ENCODE peak calls at places on chromosomes 4 and X, in four cellular contexts. One of them, this sample, is unnamed.

GRCh38 chr4:100414016-100414790 is 103.6 kb downstream of the EMCN start:
- DNase-seq in IMR-90: peak
- DNase-seq in cardiac muscle cell: no peak
- DNase-seq in heart left ventricle: no peak
- DNase-seq in this sample: no peak

GRCh38 chr4:152807294-152807829 is 27.6 kb downstream of the ARFIP1 start:
- DNase-seq in IMR-90: peak
- DNase-seq in cardiac muscle cell: peak
- DNase-seq in heart left ventricle: no peak
- DNase-seq in this sample: no peak

GRCh38 chr4:121597346-121597934 is 99.3 kb downstream of the ANXA5 start:
- DNase-seq in IMR-90: peak
- DNase-seq in cardiac muscle cell: no peak
- DNase-seq in heart left ventricle: no peak
- DNase-seq in this sample: no peak

GRCh38 chrX:70436380-70436779 is 8.3 kb upstream of the DLG3 start:
- DNase-seq in heart left ventricle: no peak
- DNase-seq in cardiac muscle cell: peak
- DNase-seq in IMR-90: no peak
- DNase-seq in this sample: peak

GRCh38 chr4:118858779-118859178 is 22.9 kb upstream of the SEC24D start:
- DNase-seq in cardiac muscle cell: no peak
- DNase-seq in heart left ventricle: no peak
- DNase-seq in IMR-90: no peak
- DNase-seq in this sample: no peak

GRCh38 chrX:145609951-145610511 is 207.6 kb upstream of the SLITRK2 start:
- DNase-seq in IMR-90: peak
- DNase-seq in cardiac muscle cell: no peak
- DNase-seq in heart left ventricle: no peak
- DNase-seq in this sample: no peak

GRCh38 chrX:49876750-49877149 is 2.5 kb upstream of the USP27X start:
- DNase-seq in cardiac muscle cell: peak
- DNase-seq in IMR-90: peak
- DNase-seq in heart left ventricle: no peak
- DNase-seq in this sample: peak

GRCh38 chrX:24657671-24658410 is 10.7 kb upstream of the PCYT1B start:
- DNase-seq in cardiac muscle cell: no peak
- DNase-seq in IMR-90: no peak
- DNase-seq in heart left ventricle: no peak
- DNase-seq in this sample: no peak

GRCh38 chrX:68083510-68083909 is 349.8 kb downstream of the OPHN1 start:
- DNase-seq in cardiac muscle cell: peak
- DNase-seq in heart left ventricle: no peak
- DNase-seq in IMR-90: peak
- DNase-seq in this sample: no peak

GRCh38 chrX:136879001-136879667 is 1.4 kb downstream of the RBMX start:
- DNase-seq in IMR-90: no peak
- DNase-seq in heart left ventricle: no peak
- DNase-seq in cardiac muscle cell: peak
- DNase-seq in this sample: no peak

GRCh38 chrX:72060196-72060974 is 71.3 kb downstream of the RTL5 start:
- DNase-seq in heart left ventricle: no peak
- DNase-seq in cardiac muscle cell: peak
- DNase-seq in IMR-90: peak
- DNase-seq in this sample: peak
- TF ChIP-seq CTCF in heart left ventricle: no peak
- TF ChIP-seq CTCF in cardiac muscle cell: no peak
- TF ChIP-seq CTCF in IMR-90: no peak
- TF ChIP-seq CTCF in this sample: no peak

GRCh38 chr4:122830392-122831095 is 3.9 kb downstream of the FGF2 start:
- DNase-seq in heart left ventricle: no peak
- DNase-seq in cardiac muscle cell: peak
- DNase-seq in IMR-90: no peak
- DNase-seq in this sample: no peak

GRCh38 chr4:122826596-122827257 is at the start of gene FGF2:
- DNase-seq in heart left ventricle: peak
- DNase-seq in cardiac muscle cell: peak
- DNase-seq in IMR-90: peak
- DNase-seq in this sample: peak

GRCh38 chr4:122827258-122827887 is 742 bp downstream of the FGF2 start:
- DNase-seq in heart left ventricle: peak
- DNase-seq in IMR-90: peak
- DNase-seq in cardiac muscle cell: peak
- DNase-seq in this sample: peak

GRCh38 chr4:122826000-122826595 is 533 bp upstream of the FGF2 start:
- DNase-seq in cardiac muscle cell: no peak
- DNase-seq in heart left ventricle: no peak
- DNase-seq in IMR-90: peak
- DNase-seq in this sample: no peak

GRCh38 chr4:122827899-122828601 is 1.4 kb downstream of the FGF2 start:
- DNase-seq in heart left ventricle: no peak
- DNase-seq in cardiac muscle cell: peak
- DNase-seq in IMR-90: peak
- DNase-seq in this sample: peak
- TF ChIP-seq CTCF in heart left ventricle: no peak
- TF ChIP-seq CTCF in cardiac muscle cell: peak
- TF ChIP-seq CTCF in IMR-90: peak
- TF ChIP-seq CTCF in this sample: no peak

GRCh38 chr4:93710101-93710846 is 118.3 kb upstream of the ATOH1 start:
- DNase-seq in heart left ventricle: no peak
- DNase-seq in cardiac muscle cell: no peak
- DNase-seq in IMR-90: no peak
- DNase-seq in this sample: peak
- TF ChIP-seq CTCF in heart left ventricle: no peak
- TF ChIP-seq CTCF in cardiac muscle cell: no peak
- TF ChIP-seq CTCF in IMR-90: no peak
- TF ChIP-seq CTCF in this sample: peak

DNA sequence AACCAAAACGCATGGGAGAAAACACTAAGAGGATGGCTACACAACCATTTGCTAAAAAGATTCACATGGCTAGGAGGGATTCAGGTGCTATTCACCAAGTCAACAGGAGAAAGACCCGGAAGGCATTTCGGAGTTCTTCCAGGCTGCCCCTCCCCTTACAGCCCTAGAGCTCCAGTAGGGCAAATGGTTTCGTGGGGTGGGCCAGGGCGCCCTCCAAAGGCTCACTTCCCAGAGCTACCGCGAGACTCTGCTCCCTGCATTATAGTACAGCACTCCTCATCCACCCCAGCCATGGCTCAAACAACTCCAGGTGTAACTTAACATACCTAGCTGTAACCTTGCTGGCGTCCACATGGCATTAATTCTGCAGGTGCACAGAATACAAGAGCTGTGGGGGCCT is 179.7 kb downstream of the SLC39A8 start:
- DNase-seq in cardiac muscle cell: no peak
- DNase-seq in IMR-90: no peak
- DNase-seq in heart left ventricle: no peak
- DNase-seq in this sample: no peak
- TF ChIP-seq CTCF in cardiac muscle cell: no peak
- TF ChIP-seq CTCF in IMR-90: no peak
- TF ChIP-seq CTCF in heart left ventricle: no peak
- TF ChIP-seq CTCF in this sample: no peak

DNA sequence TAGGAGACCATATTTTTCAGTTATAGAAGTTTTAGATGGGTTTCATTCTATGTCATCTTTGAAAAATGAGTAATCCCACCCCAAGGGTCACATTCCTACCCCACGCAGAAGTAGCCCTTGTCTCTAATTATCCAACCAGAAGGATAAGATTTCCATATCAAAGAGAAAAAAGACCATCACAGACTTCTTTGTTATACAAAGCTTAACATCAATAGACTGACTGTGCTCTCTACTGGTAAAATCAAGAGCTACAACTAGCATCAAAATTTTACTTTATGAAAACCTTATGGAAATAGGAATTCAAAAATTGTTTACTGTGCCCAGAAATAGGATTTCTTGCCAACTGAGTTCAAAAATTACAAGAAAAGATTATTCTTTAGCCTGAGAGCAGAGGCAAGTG is 24.9 kb downstream of the TNMD start:
- DNase-seq in cardiac muscle cell: no peak
- DNase-seq in IMR-90: no peak
- DNase-seq in heart left ventricle: no peak
- DNase-seq in this sample: no peak
- TF ChIP-seq CTCF in cardiac muscle cell: no peak
- TF ChIP-seq CTCF in IMR-90: peak
- TF ChIP-seq CTCF in heart left ventricle: peak
- TF ChIP-seq CTCF in this sample: no peak

GRCh38 chr4:77905651-77906263 is 43.1 kb downstream of the MRPL1 start:
- DNase-seq in cardiac muscle cell: no peak
- DNase-seq in heart left ventricle: no peak
- DNase-seq in IMR-90: no peak
- DNase-seq in this sample: no peak

GRCh38 chr4:77917075-77917474 is 54.4 kb downstream of the MRPL1 start:
- DNase-seq in cardiac muscle cell: no peak
- DNase-seq in heart left ventricle: no peak
- DNase-seq in IMR-90: no peak
- DNase-seq in this sample: no peak

GRCh38 chr4:77911842-77912450 is 49.3 kb downstream of the MRPL1 start:
- DNase-seq in cardiac muscle cell: peak
- DNase-seq in IMR-90: peak
- DNase-seq in heart left ventricle: no peak
- DNase-seq in this sample: no peak

GRCh38 chr4:77913353-77913752 is 50.7 kb downstream of the MRPL1 start:
- DNase-seq in IMR-90: peak
- DNase-seq in heart left ventricle: no peak
- DNase-seq in cardiac muscle cell: peak
- DNase-seq in this sample: no peak

DNA sequence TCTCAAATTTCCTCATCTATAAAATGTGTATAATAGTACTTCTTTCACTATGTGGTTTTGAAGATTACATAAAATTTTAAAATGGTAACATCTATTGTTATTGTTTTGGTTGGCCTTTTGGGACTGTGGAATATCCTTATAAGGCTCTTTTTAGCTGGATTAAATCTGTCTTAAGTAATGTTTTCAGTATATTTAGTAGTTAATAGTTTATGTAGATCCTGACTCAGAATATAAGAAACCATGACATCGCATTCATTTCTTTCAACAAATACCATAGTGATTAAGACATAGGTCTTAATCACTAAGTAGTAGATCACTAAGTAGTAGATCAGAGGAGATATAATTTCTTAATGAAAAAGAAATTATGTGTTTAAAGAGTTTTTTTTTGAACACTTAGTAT is 48.5 kb downstream of the MRPL1 start:
- DNase-seq in cardiac muscle cell: no peak
- DNase-seq in IMR-90: peak
- DNase-seq in heart left ventricle: no peak
- DNase-seq in this sample: no peak
- TF ChIP-seq CTCF in cardiac muscle cell: no peak
- TF ChIP-seq CTCF in IMR-90: no peak
- TF ChIP-seq CTCF in heart left ventricle: no peak
- TF ChIP-seq CTCF in this sample: no peak

DNA sequence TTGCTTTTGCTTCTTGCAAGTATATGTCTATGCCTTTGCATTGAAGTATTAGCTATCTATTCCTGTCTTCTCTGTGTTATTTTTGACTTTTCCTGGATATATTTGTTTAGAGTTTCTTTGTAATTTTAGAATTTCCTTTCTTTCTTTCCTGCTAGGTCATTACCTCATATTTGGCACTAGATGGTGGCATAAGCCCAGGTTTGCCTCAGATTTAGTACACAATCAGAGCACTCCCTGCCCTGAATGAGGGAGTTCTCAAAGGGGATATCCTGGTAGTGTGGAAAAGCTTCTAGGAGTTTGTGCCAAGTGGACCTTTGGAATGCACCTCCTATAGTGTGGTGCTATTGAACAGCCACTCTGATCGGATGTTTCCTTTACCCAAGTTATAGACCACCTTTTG is 181.6 kb downstream of the UGT8 start:
- DNase-seq in heart left ventricle: no peak
- DNase-seq in IMR-90: peak
- DNase-seq in cardiac muscle cell: peak
- DNase-seq in this sample: peak
- TF ChIP-seq CTCF in heart left ventricle: no peak
- TF ChIP-seq CTCF in IMR-90: peak
- TF ChIP-seq CTCF in cardiac muscle cell: peak
- TF ChIP-seq CTCF in this sample: no peak